ENCODE peak calls at places on chromosomes 4 and X, in nine cellular contexts. X is thoracic aorta, S is stomach, L is tibial nerve, F is choroid plexus epithelial cell, H is HL-60, I is fibroblast of the aortic adventitia, Y is heart right ventricle, T is dorsolateral prefrontal cortex. N is an unnamed sample.

GRCh38 chrX:134528936-134529335 is 69.0 kb downstream of the HPRT1 start:
- DNase-seq in T (no peak), L (no peak), F (no peak), Y (no peak), I (no peak), X (no peak), H (no peak), S (no peak), N (no peak)

GRCh38 chr4:95124906-95125504 is 367.2 kb downstream of the BMPR1B start:
- DNase-seq in H (no peak), X (no peak), S (no peak), I (peak), L (no peak), Y (no peak), T (no peak), F (peak), N (no peak)

GRCh38 chr4:40055873-40056721 is 553 bp upstream of the N4BP2 start:
- DNase-seq in S (peak), X (peak), F (peak), Y (peak), I (peak), T (no peak), H (peak), L (peak), N (peak)

GRCh38 chrX:16112428-16112827 is 10.9 kb upstream of the GRPR start:
- DNase-seq in X (no peak), T (no peak), F (peak), H (no peak), Y (no peak), L (no peak), S (no peak), I (no peak), N (no peak)

GRCh38 chr4:90207887-90208454 is 80.8 kb downstream of the CCSER1 start:
- DNase-seq in F (no peak), Y (no peak), X (no peak), S (no peak), T (no peak), L (no peak), I (no peak), H (no peak), N (no peak)

GRCh38 chr4:176610594-176610993 is 182.1 kb downstream of the VEGFC start:
- DNase-seq in I (no peak), T (no peak), H (no peak), X (no peak), F (no peak), S (no peak), L (no peak), Y (no peak), N (no peak)

GRCh38 chrX:154360155-154360713 is 14.2 kb downstream of the FLNA start:
- DNase-seq in I (no peak), T (no peak), X (no peak), H (peak), Y (no peak), S (no peak), L (no peak), F (no peak), N (no peak)

GRCh38 chr4:6888506-6889071 is 21.0 kb upstream of the TBC1D14 start:
- DNase-seq in L (no peak), Y (no peak), T (no peak), H (no peak), S (peak), I (no peak), F (no peak), X (no peak), N (no peak)

GRCh38 chr4:150799207-150799606 is 215.9 kb downstream of the LRBA start:
- DNase-seq in X (no peak), I (peak), H (no peak), S (no peak), L (no peak), F (peak), Y (no peak), T (no peak), N (no peak)

GRCh38 chr4:98746530-98746929 is 88.1 kb upstream of the TSPAN5 start:
- DNase-seq in L (no peak), S (no peak), H (no peak), T (no peak), F (no peak), X (no peak), Y (no peak), I (no peak), N (no peak)

GRCh38 chr4:2832981-2833670 is 10.5 kb upstream of the ADD1 start:
- DNase-seq in H (no peak), F (no peak), L (peak), S (peak), T (no peak), Y (no peak), I (no peak), X (no peak), N (no peak)

GRCh38 chrX:51461053-51462050 is 35.0 kb downstream of the NUDT11 start:
- DNase-seq in S (no peak), X (no peak), F (peak), L (no peak), H (no peak), I (peak), T (no peak), Y (no peak), N (no peak)

GRCh38 chr4:30116401-30116800 is 603.8 kb upstream of the PCDH7 start:
- DNase-seq in I (peak), H (no peak), L (no peak), F (no peak), T (no peak), Y (no peak), X (no peak), S (no peak), N (no peak)

GRCh38 chr4:189974056-189974455 is 33.4 kb downstream of the FRG1 start:
- DNase-seq in Y (no peak), L (no peak), X (no peak), I (peak), S (no peak), T (no peak), F (peak), H (no peak), N (no peak)

GRCh38 chr4:186709509-186709908 is 14.1 kb downstream of the FAT1 start:
- DNase-seq in L (no peak), F (no peak), S (no peak), I (no peak), H (no peak), X (no peak), T (no peak), Y (no peak), N (no peak)

GRCh38 chr4:113837397-113837796 is 75.9 kb upstream of the CAMK2D start:
- DNase-seq in S (no peak), Y (no peak), H (peak), X (no peak), L (no peak), T (no peak), I (peak), F (peak), N (peak)

GRCh38 chr4:8690216-8690786 is 97.7 kb downstream of the CPZ start:
- DNase-seq in Y (no peak), H (no peak), F (no peak), X (no peak), T (peak), S (no peak), L (no peak), I (no peak), N (no peak)

GRCh38 chr4:76622717-76623116 is 187.7 kb downstream of the SHROOM3 start:
- DNase-seq in H (no peak), Y (no peak), F (no peak), S (no peak), L (no peak), X (no peak), I (no peak), T (no peak), N (no peak)

GRCh38 chr4:23365086-23365485 is 524.8 kb downstream of the PPARGC1A start:
- DNase-seq in H (no peak), F (no peak), L (no peak), X (no peak), I (no peak), Y (no peak), S (no peak), T (no peak), N (no peak)

GRCh38 chr4:53119685-53120084 is 246.2 kb downstream of the SCFD2 start:
- DNase-seq in I (peak), T (no peak), F (peak), S (no peak), X (no peak), H (no peak), L (no peak), Y (no peak), N (no peak)

GRCh38 chr4:52350926-52351325 is 299.8 kb downstream of the SPATA18 start:
- DNase-seq in F (no peak), T (no peak), I (no peak), H (no peak), L (no peak), S (no peak), Y (no peak), X (no peak), N (no peak)

GRCh38 chrX:72145181-72145580 is 13.5 kb upstream of the RTL5 start:
- DNase-seq in S (no peak), L (no peak), T (no peak), Y (no peak), F (no peak), H (no peak), X (no peak), I (no peak), N (no peak)

GRCh38 chrX:9517062-9517461 is 52.2 kb downstream of the TBL1X start:
- DNase-seq in H (no peak), L (no peak), X (no peak), F (no peak), T (no peak), I (no peak), Y (no peak), S (no peak), N (no peak)

GRCh38 chr4:107647591-107647990 is 72.4 kb downstream of the PAPSS1 start:
- DNase-seq in X (no peak), H (no peak), T (no peak), S (no peak), I (no peak), L (no peak), F (no peak), Y (no peak), N (no peak)

GRCh38 chr4:40976343-40976742 is 226.6 kb downstream of the NSUN7 start:
- DNase-seq in Y (no peak), X (no peak), T (no peak), L (no peak), S (peak), F (peak), I (peak), H (no peak), N (no peak)

GRCh38 chr4:157895205-157895604 is 277.6 kb downstream of the GASK1B start:
- DNase-seq in S (no peak), H (no peak), L (no peak), T (no peak), F (no peak), Y (no peak), X (no peak), I (no peak), N (no peak)

GRCh38 chrX:69236641-69237040 is 71.4 kb upstream of the PJA1 start:
- DNase-seq in F (no peak), T (no peak), L (no peak), X (no peak), Y (no peak), S (no peak), I (no peak), H (no peak), N (no peak)

GRCh38 chr4:4506961-4507360 is 34.9 kb downstream of the STX18 start:
- DNase-seq in F (peak), I (peak), X (no peak), T (no peak), S (no peak), L (no peak), Y (no peak), H (no peak), N (no peak)

GRCh38 chr4:4504783-4505182 is 37.1 kb downstream of the STX18 start:
- DNase-seq in I (no peak), T (no peak), L (no peak), S (no peak), F (no peak), H (no peak), X (no peak), Y (no peak), N (no peak)

GRCh38 chr4:4507403-4507802 is 34.4 kb downstream of the STX18 start:
- DNase-seq in H (no peak), L (no peak), Y (no peak), X (no peak), T (no peak), I (no peak), S (no peak), F (no peak), N (no peak)

GRCh38 chr4:4509521-4509920 is 32.3 kb downstream of the STX18 start:
- DNase-seq in T (no peak), S (no peak), Y (no peak), I (no peak), H (no peak), X (no peak), F (no peak), L (no peak), N (no peak)

GRCh38 chr4:4507923-4508322 is 33.9 kb downstream of the STX18 start:
- DNase-seq in T (no peak), Y (no peak), X (no peak), S (no peak), F (peak), H (no peak), I (no peak), L (no peak), N (no peak)
- TF ChIP-seq CTCF in T (no peak), Y (peak), X (no peak), S (peak), F (peak), H (peak), I (peak), L (peak), N (no peak)

DNA sequence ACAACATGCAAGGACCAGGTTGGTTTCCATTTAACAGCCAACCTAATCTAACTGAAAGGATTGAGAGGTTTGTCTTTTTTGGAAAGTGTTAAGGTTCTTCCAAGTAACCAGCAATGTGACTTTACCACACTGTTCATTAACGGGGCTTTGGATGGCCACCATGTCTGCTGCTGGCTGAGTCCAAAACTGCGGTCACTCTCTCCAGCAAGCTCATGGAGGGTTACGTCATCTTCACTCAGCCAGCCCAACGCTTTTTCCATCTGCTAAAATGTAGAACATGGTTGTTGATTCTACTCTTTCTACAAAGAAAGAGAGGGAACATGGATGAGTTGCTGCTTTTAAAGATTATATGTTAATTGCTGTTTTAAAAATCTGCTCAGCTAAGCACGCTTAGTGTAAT is 11.0 kb downstream of the PKD2 start:
- DNase-seq in I (peak), L (no peak), F (peak), X (no peak), S (no peak), H (peak), Y (no peak), T (no peak), N (no peak)
- H3K4me3 ChIP-seq in I (peak), L (peak), F (no peak), X (peak), S (no peak), H (no peak), Y (no peak), T (no peak), N (no peak)

DNA sequence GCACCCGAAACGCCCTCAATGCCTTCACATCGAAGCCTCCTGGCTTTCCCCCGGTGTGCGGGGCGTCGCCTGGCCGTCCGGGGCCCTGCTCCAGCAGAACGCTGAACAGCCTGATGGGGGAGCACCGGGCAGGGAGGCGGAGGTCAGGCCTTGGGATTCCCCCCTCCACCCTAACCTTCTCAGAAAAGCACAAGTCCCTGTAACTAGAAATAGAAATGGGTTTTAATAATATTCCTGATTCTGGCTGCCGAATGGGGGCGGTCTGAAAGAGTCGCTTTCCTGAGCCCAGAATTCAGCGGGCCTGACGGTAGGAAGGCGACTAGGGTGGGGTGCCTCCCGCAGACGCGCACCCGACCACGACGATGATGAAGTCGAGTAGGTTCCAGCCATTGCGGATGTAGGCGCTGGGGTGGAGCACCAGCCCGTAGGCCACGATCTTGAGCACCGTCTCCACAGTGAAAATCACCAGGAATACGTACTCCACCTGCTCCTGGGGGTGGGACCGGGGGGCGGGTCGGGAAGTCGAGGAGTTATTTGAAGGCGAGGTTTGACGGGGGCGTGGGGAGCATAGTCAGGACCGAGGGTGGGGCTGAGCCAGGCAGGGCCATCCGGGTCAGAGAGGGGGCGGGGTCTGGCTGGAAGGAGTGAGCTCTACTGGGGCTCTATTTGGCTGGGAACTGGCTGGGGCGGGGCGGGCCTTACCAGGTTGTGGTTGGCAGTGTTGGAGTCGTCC is 2.5 kb downstream of the CACNA1F start:
- DNase-seq in L (no peak), I (no peak), Y (peak), F (no peak), X (peak), T (no peak), H (no peak), S (peak), N (no peak)
- TF ChIP-seq CTCF in L (no peak), I (no peak), Y (peak), F (peak), X (no peak), T (no peak), H (no peak), S (no peak), N (no peak)

DNA sequence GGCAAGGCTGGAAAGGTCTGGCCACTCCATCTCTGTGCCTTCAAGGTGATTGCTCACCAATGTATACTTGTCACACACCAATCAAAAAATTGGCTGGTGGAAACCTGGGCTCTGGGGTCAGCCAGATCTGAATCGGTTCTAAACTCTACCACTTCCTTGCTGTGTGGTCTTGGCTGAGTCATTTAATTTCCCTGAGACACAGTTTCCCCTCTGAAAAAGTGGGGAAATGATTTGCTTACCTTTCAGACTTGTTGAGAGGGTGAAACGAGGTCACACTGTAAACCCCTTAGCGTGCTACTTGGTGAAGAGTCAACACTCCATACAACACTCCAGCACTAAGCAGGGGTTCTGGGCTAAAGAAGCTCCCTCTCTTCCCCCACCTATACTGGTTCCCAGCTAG is 252.3 kb upstream of the ZIC3 start:
- DNase-seq in T (no peak), L (no peak), Y (no peak), H (no peak), F (no peak), X (no peak), S (no peak), I (no peak), N (no peak)
- H3K4me3 ChIP-seq in T (no peak), L (no peak), Y (no peak), H (no peak), F (no peak), X (no peak), S (no peak), I (no peak), N (no peak)

N was measured in AG04449.